ENCODE peak calls at places on chromosomes 13 and 19, in ten cellular contexts. M, S, K, B, A, V, D, H, Z and I are unnamed samples. For H3K4me1 and H3K36me3, the result is how much of the 10 kb centered on the place peaks cover.

GRCh38 chr13:37647038-37647650 is 48.6 kb upstream of the POSTN start:
- DNase-seq in Z (peak), S (peak), V (peak), A (no peak), K (no peak), B (no peak), H (no peak), D (no peak), M (no peak), I (no peak)

GRCh38 chr19:5308471-5309437 is 31.9 kb downstream of the PTPRS start:
- DNase-seq in M (peak), D (no peak), A (no peak), Z (peak), B (peak), S (no peak), V (no peak), K (peak), H (peak), I (peak)

GRCh38 chr13:75836441-75836840 is 200.3 kb downstream of the LMO7 start:
- DNase-seq in D (no peak), K (no peak), M (no peak), H (no peak), V (no peak), A (no peak), S (no peak), B (no peak), Z (no peak), I (peak)

GRCh38 chr19:48342841-48343540 is 17.6 kb downstream of the EMP3 start:
- DNase-seq in H (no peak), S (no peak), M (peak), Z (peak), D (no peak), K (no peak), A (no peak), V (no peak), B (no peak), I (no peak)

GRCh38 chr13:114108894-114109293 is 23.5 kb downstream of the RASA3 start:
- DNase-seq in V (peak), A (peak), Z (no peak), D (no peak), M (no peak), K (peak), H (no peak), B (peak), S (no peak), I (no peak)

GRCh38 chr19:1361601-1362384 is 21.9 kb upstream of the NDUFS7 start:
- DNase-seq in M (peak), K (no peak), A (no peak), V (no peak), H (no peak), D (no peak), S (no peak), B (no peak), Z (peak), I (no peak)

GRCh38 chr13:70448820-70449219 is 340.6 kb upstream of the KLHL1 start:
- DNase-seq in B (no peak), K (no peak), D (no peak), V (no peak), A (no peak), M (no peak), H (no peak), Z (no peak), S (peak), I (no peak)

GRCh38 chr13:103539265-103539664 is 473.0 kb upstream of the SLC10A2 start:
- DNase-seq in B (no peak), M (no peak), Z (no peak), A (no peak), H (no peak), V (peak), K (peak), S (peak), D (peak), I (no peak)

GRCh38 chr13:26847281-26847680 is 86.7 kb upstream of the GPR12 start:
- DNase-seq in A (no peak), S (peak), H (no peak), B (no peak), M (no peak), Z (no peak), V (peak), D (no peak), K (no peak), I (no peak)

GRCh38 chr19:15195381-15195964 is 5.3 kb downstream of the NOTCH3 start:
- DNase-seq in B (peak), S (peak), H (no peak), A (no peak), V (peak), K (peak), M (peak), D (peak), Z (peak), I (peak)

GRCh38 chr13:29954082-29955043 is 103.9 kb upstream of the UBL3 start:
- DNase-seq in Z (no peak), A (no peak), H (no peak), B (no peak), K (no peak), V (no peak), D (no peak), M (no peak), S (no peak), I (no peak)

GRCh38 chr13:27792393-27793218 is at the start of gene GSX1:
- DNase-seq in D (peak), B (peak), K (peak), H (peak), Z (peak), A (peak), S (peak), M (peak), V (peak), I (peak)

GRCh38 chr13:113021811-113022210 is 52.8 kb downstream of the MCF2L start:
- DNase-seq in M (no peak), D (no peak), K (peak), V (no peak), S (no peak), B (no peak), H (no peak), Z (no peak), A (no peak), I (no peak)

GRCh38 chr13:50829896-50830295 is 13.6 kb downstream of the DLEU7 start:
- DNase-seq in S (no peak), M (no peak), H (no peak), K (no peak), D (no peak), A (no peak), V (no peak), Z (no peak), B (no peak), I (no peak)

DNA sequence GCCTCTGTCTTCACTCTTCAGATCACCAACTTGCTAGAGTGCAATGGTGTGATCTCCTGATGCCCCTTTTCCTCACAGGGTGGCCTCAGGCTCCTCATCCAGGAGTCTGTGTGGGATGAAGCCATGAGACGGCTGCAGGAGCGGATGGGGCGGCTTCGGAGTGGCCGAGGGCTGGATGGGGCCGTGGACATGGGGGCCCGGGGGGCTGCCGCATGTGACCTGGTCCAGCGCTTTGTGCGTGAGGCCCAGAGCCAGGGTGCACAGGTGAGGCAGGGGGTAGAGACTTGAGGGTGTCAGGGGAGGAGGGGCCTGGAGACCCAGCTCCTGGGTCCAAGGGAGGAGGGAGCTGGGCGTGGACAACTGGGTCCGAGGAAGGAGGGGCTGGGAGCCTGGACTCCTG is 9.5 kb downstream of the ALDH16A1 start:
- DNase-seq in S (no peak), A (no peak), B (no peak), Z (no peak), K (no peak), V (no peak), H (no peak), D (no peak), M (no peak), I (no peak)
- H3K4me1 ChIP-seq in S (under half), A (under half), B (under half), Z (under half), K (under half), V (under half), H (under half), D (under half), M (under half), I (under half)

DNA sequence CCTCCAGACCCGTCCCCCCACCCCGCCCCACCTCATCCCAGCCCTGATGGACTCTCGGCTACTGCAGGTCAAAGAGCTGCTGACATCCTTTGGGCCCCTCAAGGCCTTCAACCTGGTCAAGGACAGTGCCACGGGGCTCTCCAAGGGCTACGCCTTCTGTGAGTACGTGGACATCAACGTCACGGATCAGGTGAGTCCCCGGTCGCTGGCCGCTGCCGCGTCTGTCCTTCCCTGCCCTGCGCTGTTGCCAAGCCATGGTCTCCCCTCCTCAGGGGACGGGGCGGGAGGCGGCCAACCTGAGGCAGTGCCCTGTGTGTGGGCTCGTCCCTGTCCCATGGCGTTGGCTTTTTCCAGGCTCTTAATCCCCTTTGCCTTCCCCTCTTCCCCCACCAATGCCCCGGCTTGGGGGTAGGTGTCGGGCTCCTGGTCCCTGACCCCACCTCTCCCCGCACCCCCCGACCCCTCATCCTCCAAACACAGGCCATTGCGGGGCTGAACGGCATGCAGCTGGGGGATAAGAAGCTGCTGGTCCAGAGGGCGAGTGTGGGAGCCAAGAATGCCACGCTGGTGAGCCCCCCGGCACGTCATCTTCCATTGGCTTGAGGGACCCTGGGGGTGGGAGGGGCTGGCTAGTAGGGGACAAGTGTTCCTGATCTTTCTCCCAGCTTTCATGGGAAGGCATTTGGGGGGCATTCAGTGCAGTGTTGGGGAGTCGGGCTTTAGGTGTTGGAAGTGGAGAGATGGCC is 6.2 kb upstream of the EPN1 start:
- DNase-seq in K (peak), H (no peak), M (no peak), V (no peak), S (no peak), B (no peak), Z (no peak), A (no peak), D (no peak), I (no peak)
- H3K36me3 ChIP-seq in K (half or more), H (under half), M (half or more), V (half or more), S (under half), B (half or more), Z (under half), A (half or more), D (half or more), I (under half)

GRCh38 chr19:40584007-40584406 is 7.3 kb downstream of the SHKBP1 start:
- DNase-seq in B (no peak), D (no peak), S (no peak), M (no peak), V (no peak), H (no peak), K (no peak), A (no peak), Z (no peak), I (no peak)
- TF ChIP-seq CTCF in B (no peak), D (no peak), S (peak), M (peak), V (peak), H (no peak), K (no peak), A (no peak), Z (no peak), I (no peak)

GRCh38 chr13:99376924-99377323 is 69.7 kb upstream of the GPR183 start:
- DNase-seq in D (no peak), V (peak), K (no peak), H (no peak), M (no peak), B (no peak), A (no peak), S (no peak), Z (no peak), I (no peak)
- H3K4me1 ChIP-seq in D (under half), V (under half), K (under half), H (under half), M (under half), B (under half), A (under half), S (under half), Z (under half), I (under half)